ENCODE peak calls at places on chromosomes 1 and 21, in five cellular contexts. U is H9, K is H1, G is mesenchymal stem cell, R is neuronal stem cell. W is an unnamed sample.

GRCh38 chr1:66542811-66543767 is 9.1 kb downstream of the SGIP1 start:
- DNase-seq in U (no peak), G (peak; percentile 97), R (no peak), K (no peak), W (peak; percentile 95)

GRCh38 chr21:42373181-42373907 is 7.0 kb upstream of the TFF1 start:
- DNase-seq in G (no peak), R (no peak), K (no peak), U (no peak), W (no peak)

GRCh38 chr21:45539046-45539795 is 3.0 kb downstream of the SLC19A1 start:
- DNase-seq in K (peak; percentile 38), R (no peak), G (no peak), U (peak; percentile 25), W (no peak)

GRCh38 chr21:42234464-42235241 is 15.7 kb downstream of the ABCG1 start:
- DNase-seq in R (peak; percentile 79), U (peak; percentile 57), G (peak; percentile 44), K (peak; percentile 81), W (peak; percentile 45)

GRCh38 chr1:228161381-228161780 is 4.2 kb upstream of the IBA57 start:
- DNase-seq in R (no peak), G (no peak), U (no peak), K (no peak), W (no peak)

GRCh38 chr1:50425376-50426107 is 2.3 kb upstream of the DMRTA2 start:
- DNase-seq in R (peak; percentile 53), G (peak; percentile 31), K (peak; percentile 60), U (peak; percentile 51), W (no peak)

GRCh38 chr1:33346921-33347649 is 26.2 kb upstream of the A3GALT2 start:
- DNase-seq in G (peak; percentile 97), U (no peak), K (no peak), R (no peak), W (peak; percentile 94)

GRCh38 chr1:6519935-6520621 is 28.6 kb upstream of the PLEKHG5 start:
- DNase-seq in U (peak; percentile 95), K (peak; percentile 82), R (peak; percentile 72), G (peak; percentile 72), W (peak; percentile 80)

GRCh38 chr1:214310010-214310409 is 29.1 kb downstream of the SMYD2 start:
- DNase-seq in U (no peak), K (no peak), G (no peak), R (no peak), W (peak; percentile 53)

GRCh38 chr1:21724098-21724497 is 54.9 kb upstream of the RAP1GAP start:
- DNase-seq in K (no peak), R (no peak), G (no peak), U (no peak), W (no peak)

GRCh38 chr1:91851130-91852010 is 34.6 kb downstream of the TGFBR3 start:
- DNase-seq in K (no peak), G (peak; percentile 55), R (no peak), U (no peak), W (peak; percentile 89)

GRCh38 chr1:101364370-101365120 is 127.7 kb downstream of the S1PR1 start:
- DNase-seq in R (no peak), G (peak; percentile 42), U (no peak), K (no peak), W (peak; percentile 9)

GRCh38 chr1:112507896-112508241 is 896 bp upstream of the WNT2B start:
- DNase-seq in G (no peak), R (no peak), K (peak; percentile 84), U (peak; percentile 61), W (no peak)

GRCh38 chr21:25518491-25518911 is 88.8 kb downstream of the MRPL39 start:
- DNase-seq in R (no peak), K (peak; percentile 52), U (peak; percentile 39), G (peak; percentile 0), W (no peak)

GRCh38 chr1:60924964-60925798 is 157.2 kb upstream of the NFIA start:
- DNase-seq in G (no peak), U (no peak), R (no peak), K (no peak), W (no peak)

DNA sequence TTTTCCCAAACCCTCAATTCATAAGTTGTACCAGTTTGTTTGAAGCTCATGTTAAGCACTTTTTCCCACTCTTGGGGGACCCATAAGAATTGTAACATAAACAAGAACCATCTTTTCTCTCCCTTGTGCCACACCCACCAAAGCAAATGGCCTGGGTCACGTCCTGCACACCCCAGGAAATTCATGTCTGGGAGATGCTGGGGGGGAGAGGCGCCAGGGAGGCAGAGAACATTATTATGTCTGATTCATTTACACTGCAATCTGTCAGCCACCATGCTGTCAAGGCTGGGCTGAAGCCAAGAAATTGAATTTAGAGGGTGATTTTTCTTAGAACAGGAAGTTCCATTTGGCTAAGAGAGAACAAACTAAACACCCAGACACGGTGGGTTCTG is 37.2 kb upstream of the IPO9 start:
- DNase-seq in K (no peak), U (no peak), G (peak; percentile 77), R (no peak), W (peak; percentile 63)
- H3K4me1 ChIP-seq in K (no peaks in the 10 kb centered on the region), U (no peaks in the 10 kb centered on the region), G (peaks cover 17% of the 10 kb centered on the region), R (no peaks in the 10 kb centered on the region), W (peaks cover 32% of the 10 kb centered on the region)

DNA sequence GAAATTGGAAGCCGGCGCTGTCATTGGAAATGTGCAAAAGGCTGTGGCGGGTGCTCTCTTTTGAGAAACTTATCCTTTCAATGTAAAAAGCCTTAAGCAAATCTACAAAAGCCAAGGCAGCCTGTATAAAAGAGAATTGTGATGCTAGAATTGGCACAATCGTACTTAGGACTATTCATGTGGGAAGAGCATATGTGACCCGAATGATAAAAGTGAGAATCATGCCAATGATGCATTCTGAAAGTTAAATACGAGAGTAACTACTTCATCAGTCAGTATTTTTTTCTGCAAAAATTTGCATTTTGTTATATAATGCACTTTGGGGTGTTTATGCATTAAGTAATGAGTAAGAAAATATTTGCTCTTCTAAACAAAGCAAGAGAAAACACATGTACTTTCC is 1256.5 kb upstream of the B3GALT2 start:
- DNase-seq in R (no peak), K (no peak), U (no peak), G (no peak), W (no peak)
- H4K91ac ChIP-seq in R (no peak overlapping the region), K (no peak overlapping the region), U (no peak overlapping the region), G (no peak overlapping the region), W (no peak overlapping the region)

DNA sequence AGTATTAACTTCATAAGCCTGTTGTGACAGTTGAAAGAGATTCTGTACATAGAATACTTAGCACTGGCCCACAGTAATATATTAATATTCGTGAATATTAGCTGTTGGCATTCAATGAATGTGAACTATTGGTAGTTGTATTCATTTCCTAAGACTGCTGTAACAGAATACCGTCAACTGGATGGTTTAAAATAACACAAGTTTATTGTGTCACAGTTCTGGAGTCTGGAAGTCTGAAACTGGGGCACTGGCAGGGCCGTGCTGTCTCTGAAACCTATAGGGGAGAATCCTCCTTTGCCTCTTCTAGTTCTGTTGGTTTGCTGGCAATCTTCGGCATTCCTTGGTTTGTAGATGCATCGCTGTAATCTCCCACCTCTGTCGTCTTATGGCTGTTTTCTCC is 47.5 kb downstream of the OLFML3 start:
- DNase-seq in G (no peak), K (no peak), U (no peak), R (no peak), W (peak; percentile 20)
- H2BK15ac ChIP-seq in G (no peak overlapping the region), K (no peak overlapping the region), U (no peak overlapping the region), R (no peak overlapping the region), W (no peak overlapping the region)

DNA sequence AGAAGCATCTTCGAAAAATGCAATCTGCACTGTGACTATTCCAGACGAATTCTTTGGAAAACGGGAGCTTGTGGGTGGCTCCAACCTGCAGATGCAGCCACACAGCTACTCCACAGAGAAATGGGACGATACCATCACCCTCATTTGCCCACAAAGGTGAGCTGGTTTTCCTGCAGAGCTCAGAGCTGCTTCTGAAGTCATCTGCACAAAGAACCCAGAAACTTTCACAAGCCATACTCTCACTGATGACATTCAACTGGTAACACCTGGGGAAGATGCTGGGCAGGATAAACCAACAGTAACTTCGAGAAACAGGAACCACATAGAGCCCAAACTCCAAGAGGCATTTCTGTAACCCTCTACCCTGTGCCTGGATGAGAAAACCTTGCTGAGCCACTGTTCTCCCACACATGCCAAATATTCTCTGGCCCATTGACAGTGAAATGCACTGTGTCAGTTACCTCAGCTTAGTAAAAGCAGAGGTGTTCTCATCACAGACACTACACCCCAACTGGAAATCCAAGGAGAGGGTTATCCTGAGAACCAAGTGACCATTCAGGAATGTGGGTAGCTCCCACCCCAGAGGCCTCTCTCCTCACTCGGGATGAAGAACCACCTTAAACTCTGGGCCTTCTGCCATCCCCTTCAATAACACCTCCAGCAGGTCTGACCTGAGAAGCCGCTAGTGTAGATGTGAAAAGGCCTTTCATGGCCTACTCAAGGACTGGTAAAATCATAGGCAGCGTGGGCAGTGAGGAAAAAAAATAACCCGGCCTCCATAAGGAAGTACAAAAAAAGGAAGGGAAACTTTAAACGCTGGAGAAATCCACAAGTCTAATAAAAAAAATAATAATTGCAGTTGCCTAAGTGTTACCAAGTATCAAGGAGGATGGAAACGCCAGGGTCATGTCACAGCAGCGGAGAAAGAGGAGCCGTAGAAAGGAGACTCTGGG is 56.7 kb downstream of the HSF2BP start:
- DNase-seq in K (no peak), G (no peak), U (no peak), R (no peak), W (no peak)
- H3K4me1 ChIP-seq in K (no peaks in the 10 kb centered on the region), G (peaks cover 33% of the 10 kb centered on the region), U (no peaks in the 10 kb centered on the region), R (peaks cover 10% of the 10 kb centered on the region), W (peaks cover 38% of the 10 kb centered on the region)

GRCh38 chr1:59409525-59409924 is 112.6 kb downstream of the FGGY start:
- DNase-seq in U (no peak), R (no peak), G (no peak), K (no peak), W (no peak)

GRCh38 chr1:59409986-59410385 is 113.1 kb downstream of the FGGY start:
- DNase-seq in R (no peak), U (no peak), K (no peak), G (no peak), W (no peak)

GRCh38 chr1:59408608-59409007 is 111.7 kb downstream of the FGGY start:
- DNase-seq in R (no peak), K (no peak), U (no peak), G (no peak), W (peak; percentile 53)

GRCh38 chr1:59404725-59405124 is 107.8 kb downstream of the FGGY start:
- DNase-seq in U (no peak), G (no peak), R (no peak), K (no peak), W (no peak)

DNA sequence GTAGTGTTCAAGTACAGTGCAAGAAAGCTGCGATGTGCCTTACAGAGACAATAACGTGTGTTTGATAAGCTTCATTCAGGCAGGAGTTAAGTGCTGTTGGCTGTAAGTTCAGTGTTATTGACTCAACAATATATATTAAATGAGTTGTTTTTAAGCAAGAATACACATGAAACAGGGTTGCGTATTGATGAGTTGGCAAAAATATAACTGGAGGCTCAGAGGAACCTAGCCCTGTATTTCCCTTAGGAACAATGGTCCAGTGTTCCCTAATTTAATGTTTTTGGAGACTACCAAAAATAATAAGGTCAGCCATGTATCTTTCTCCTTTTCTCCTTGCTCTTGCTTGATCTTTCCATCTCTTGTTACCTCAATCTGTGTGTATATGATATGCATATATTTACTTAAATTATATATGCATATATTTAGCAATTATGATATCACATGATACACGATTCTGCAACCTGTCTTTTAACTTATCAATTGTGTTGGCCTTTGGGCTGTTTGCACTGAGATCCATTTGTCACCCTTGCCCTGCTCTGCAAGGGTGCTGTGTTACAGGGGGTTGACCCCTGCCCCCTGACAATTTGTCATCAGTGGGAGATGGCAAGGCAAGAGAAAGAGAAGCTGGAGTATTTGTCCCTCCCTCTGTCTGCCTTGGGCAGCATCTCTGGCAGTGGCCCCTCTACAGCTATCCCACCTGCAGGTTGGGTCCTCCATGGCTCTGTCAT is 109.7 kb downstream of the FGGY start:
- DNase-seq in R (no peak), U (no peak), G (no peak), K (no peak), W (no peak)
- H4K91ac ChIP-seq in R (no peak overlapping the region), U (no peak overlapping the region), G (no peak overlapping the region), K (no peak overlapping the region), W (no peak overlapping the region)